ENCODE peak calls at places on chromosomes 6 and 20, in seven cellular contexts. One of them, this sample, is unnamed. For H3K27me3, the result is how much of the 10 kb centered on the place peaks cover.

GRCh38 chr20:57618091-57618765 is 2.0 kb downstream of the ZBP1 start:
- DNase-seq in GM23338: no peak
- DNase-seq in PC-3: peak
- DNase-seq in endothelial cell of umbilical vein: no peak
- DNase-seq in H1: no peak
- DNase-seq in mammary epithelial cell: peak
- DNase-seq in CD8-positive, alpha-beta T cell: no peak
- DNase-seq in this sample: peak

GRCh38 chr20:23161968-23162696 is 76.0 kb upstream of the CD93 start:
- DNase-seq in GM23338: no peak
- DNase-seq in PC-3: peak
- DNase-seq in endothelial cell of umbilical vein: peak
- DNase-seq in H1: no peak
- DNase-seq in mammary epithelial cell: no peak
- DNase-seq in CD8-positive, alpha-beta T cell: no peak
- DNase-seq in this sample: peak

GRCh38 chr6:7137335-7138106 is 29.8 kb downstream of the RREB1 start:
- DNase-seq in GM23338: peak
- DNase-seq in PC-3: no peak
- DNase-seq in endothelial cell of umbilical vein: peak
- DNase-seq in H1: no peak
- DNase-seq in mammary epithelial cell: peak
- DNase-seq in CD8-positive, alpha-beta T cell: peak
- DNase-seq in this sample: peak

GRCh38 chr6:169618526-169619490 is 83.0 kb downstream of the WDR27 start:
- DNase-seq in GM23338: peak
- DNase-seq in PC-3: peak
- DNase-seq in endothelial cell of umbilical vein: no peak
- DNase-seq in H1: no peak
- DNase-seq in mammary epithelial cell: peak
- DNase-seq in CD8-positive, alpha-beta T cell: no peak
- DNase-seq in this sample: no peak

GRCh38 chr20:23039136-23039875 is 4.2 kb downstream of the SSTR4 start:
- DNase-seq in GM23338: no peak
- DNase-seq in PC-3: no peak
- DNase-seq in endothelial cell of umbilical vein: no peak
- DNase-seq in H1: no peak
- DNase-seq in mammary epithelial cell: no peak
- DNase-seq in CD8-positive, alpha-beta T cell: no peak
- DNase-seq in this sample: no peak

GRCh38 chr6:32983964-32984638 is 15.7 kb downstream of the BRD2 start:
- DNase-seq in GM23338: no peak
- DNase-seq in PC-3: no peak
- DNase-seq in endothelial cell of umbilical vein: no peak
- DNase-seq in H1: no peak
- DNase-seq in mammary epithelial cell: no peak
- DNase-seq in CD8-positive, alpha-beta T cell: no peak
- DNase-seq in this sample: no peak

GRCh38 chr6:14693301-14694192 is 552.3 kb upstream of the JARID2 start:
- DNase-seq in GM23338: peak
- DNase-seq in PC-3: no peak
- DNase-seq in endothelial cell of umbilical vein: no peak
- DNase-seq in H1: no peak
- DNase-seq in mammary epithelial cell: no peak
- DNase-seq in CD8-positive, alpha-beta T cell: no peak
- DNase-seq in this sample: no peak

GRCh38 chr6:165135889-165136288 is 173.5 kb downstream of the C6orf118 start:
- DNase-seq in GM23338: no peak
- DNase-seq in PC-3: no peak
- DNase-seq in endothelial cell of umbilical vein: no peak
- DNase-seq in H1: no peak
- DNase-seq in mammary epithelial cell: no peak
- DNase-seq in CD8-positive, alpha-beta T cell: no peak
- DNase-seq in this sample: no peak

GRCh38 chr6:83757021-83757420 is 48.1 kb upstream of the SNAP91 start:
- DNase-seq in GM23338: no peak
- DNase-seq in PC-3: no peak
- DNase-seq in endothelial cell of umbilical vein: no peak
- DNase-seq in H1: no peak
- DNase-seq in mammary epithelial cell: no peak
- DNase-seq in CD8-positive, alpha-beta T cell: no peak
- DNase-seq in this sample: no peak

GRCh38 chr20:62200491-62201172 is 17.8 kb downstream of the MTG2 start:
- DNase-seq in GM23338: no peak
- DNase-seq in PC-3: no peak
- DNase-seq in endothelial cell of umbilical vein: no peak
- DNase-seq in H1: no peak
- DNase-seq in mammary epithelial cell: no peak
- DNase-seq in CD8-positive, alpha-beta T cell: no peak
- DNase-seq in this sample: peak

GRCh38 chr6:84651583-84651982 is 112.8 kb downstream of the TBX18 start:
- DNase-seq in GM23338: no peak
- DNase-seq in PC-3: no peak
- DNase-seq in endothelial cell of umbilical vein: peak
- DNase-seq in H1: no peak
- DNase-seq in mammary epithelial cell: no peak
- DNase-seq in CD8-positive, alpha-beta T cell: no peak
- DNase-seq in this sample: no peak

GRCh38 chr6:133814797-133815196 is 74.1 kb upstream of the TCF21 start:
- DNase-seq in GM23338: no peak
- DNase-seq in PC-3: peak
- DNase-seq in endothelial cell of umbilical vein: no peak
- DNase-seq in H1: no peak
- DNase-seq in mammary epithelial cell: peak
- DNase-seq in CD8-positive, alpha-beta T cell: no peak
- DNase-seq in this sample: no peak

GRCh38 chr6:158808918-158809678 is 10.1 kb downstream of the EZR start:
- DNase-seq in GM23338: no peak
- DNase-seq in PC-3: no peak
- DNase-seq in endothelial cell of umbilical vein: no peak
- DNase-seq in H1: no peak
- DNase-seq in mammary epithelial cell: no peak
- DNase-seq in CD8-positive, alpha-beta T cell: no peak
- DNase-seq in this sample: no peak

GRCh38 chr20:5781798-5782750 is 31.9 kb downstream of the SHLD1 start:
- DNase-seq in GM23338: peak
- DNase-seq in PC-3: peak
- DNase-seq in endothelial cell of umbilical vein: no peak
- DNase-seq in H1: no peak
- DNase-seq in mammary epithelial cell: no peak
- DNase-seq in CD8-positive, alpha-beta T cell: no peak
- DNase-seq in this sample: no peak

GRCh38 chr6:3258720-3259490 is at the start of gene PSMG4:
- DNase-seq in GM23338: peak
- DNase-seq in PC-3: peak
- DNase-seq in endothelial cell of umbilical vein: peak
- DNase-seq in H1: no peak
- DNase-seq in mammary epithelial cell: peak
- DNase-seq in CD8-positive, alpha-beta T cell: peak
- DNase-seq in this sample: peak

GRCh38 chr20:62774762-62775161 is 21.5 kb upstream of the MRGBP start:
- DNase-seq in GM23338: no peak
- DNase-seq in PC-3: no peak
- DNase-seq in endothelial cell of umbilical vein: no peak
- DNase-seq in H1: no peak
- DNase-seq in mammary epithelial cell: no peak
- DNase-seq in CD8-positive, alpha-beta T cell: no peak
- DNase-seq in this sample: peak

GRCh38 chr6:4008324-4009047 is 70.5 kb downstream of the FAM217A start:
- DNase-seq in GM23338: peak
- DNase-seq in PC-3: peak
- DNase-seq in endothelial cell of umbilical vein: peak
- DNase-seq in H1: no peak
- DNase-seq in mammary epithelial cell: peak
- DNase-seq in CD8-positive, alpha-beta T cell: no peak
- DNase-seq in this sample: no peak

GRCh38 chr6:161418458-161418945 is 144.6 kb upstream of the AGPAT4 start:
- DNase-seq in GM23338: peak
- DNase-seq in PC-3: peak
- DNase-seq in endothelial cell of umbilical vein: peak
- DNase-seq in H1: no peak
- DNase-seq in mammary epithelial cell: peak
- DNase-seq in CD8-positive, alpha-beta T cell: no peak
- DNase-seq in this sample: no peak

GRCh38 chr6:154367333-154367732 is 10.7 kb upstream of the IPCEF1 start:
- DNase-seq in GM23338: no peak
- DNase-seq in PC-3: no peak
- DNase-seq in endothelial cell of umbilical vein: no peak
- DNase-seq in H1: no peak
- DNase-seq in mammary epithelial cell: no peak
- DNase-seq in CD8-positive, alpha-beta T cell: no peak
- DNase-seq in this sample: no peak

GRCh38 chr6:35258336-35258735 is 1.2 kb upstream of the ZNF76 start:
- DNase-seq in GM23338: no peak
- DNase-seq in PC-3: no peak
- DNase-seq in endothelial cell of umbilical vein: no peak
- DNase-seq in H1: no peak
- DNase-seq in mammary epithelial cell: no peak
- DNase-seq in CD8-positive, alpha-beta T cell: no peak
- DNase-seq in this sample: no peak

GRCh38 chr6:35259194-35259945 is at the start of gene ZNF76:
- DNase-seq in GM23338: peak
- DNase-seq in PC-3: peak
- DNase-seq in endothelial cell of umbilical vein: peak
- DNase-seq in H1: peak
- DNase-seq in mammary epithelial cell: peak
- DNase-seq in CD8-positive, alpha-beta T cell: peak
- DNase-seq in this sample: peak

GRCh38 chr6:35260642-35261570 is 1.4 kb downstream of the ZNF76 start:
- DNase-seq in GM23338: no peak
- DNase-seq in PC-3: no peak
- DNase-seq in endothelial cell of umbilical vein: no peak
- DNase-seq in H1: no peak
- DNase-seq in mammary epithelial cell: no peak
- DNase-seq in CD8-positive, alpha-beta T cell: no peak
- DNase-seq in this sample: no peak

GRCh38 chr6:35259946-35260626 is 551 bp downstream of the ZNF76 start:
- DNase-seq in GM23338: peak
- DNase-seq in PC-3: peak
- DNase-seq in endothelial cell of umbilical vein: no peak
- DNase-seq in H1: peak
- DNase-seq in mammary epithelial cell: peak
- DNase-seq in CD8-positive, alpha-beta T cell: peak
- DNase-seq in this sample: peak

DNA sequence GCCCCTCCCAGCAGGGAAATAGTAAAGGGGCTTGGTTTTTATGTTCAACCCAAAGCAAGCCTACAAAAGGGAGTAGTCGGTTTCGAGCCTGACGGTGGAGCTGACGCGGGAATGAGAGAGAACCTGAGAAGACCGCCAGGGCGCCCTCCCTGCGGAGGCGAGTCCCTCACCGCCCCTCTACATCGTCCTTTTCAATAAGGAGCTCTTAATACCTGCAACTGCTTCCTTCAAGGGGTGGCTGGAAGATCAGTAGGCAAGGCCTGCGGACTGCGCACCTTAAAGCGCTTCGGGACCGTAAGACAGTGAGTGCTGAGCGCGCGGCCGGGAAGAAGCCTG is 709 bp upstream of the ZNF76 start:
- DNase-seq in GM23338: peak
- DNase-seq in PC-3: no peak
- DNase-seq in endothelial cell of umbilical vein: no peak
- DNase-seq in H1: no peak
- DNase-seq in mammary epithelial cell: no peak
- DNase-seq in CD8-positive, alpha-beta T cell: peak
- DNase-seq in this sample: peak
- TF ChIP-seq CTCF in GM23338: no peak
- TF ChIP-seq CTCF in PC-3: peak
- TF ChIP-seq CTCF in endothelial cell of umbilical vein: peak
- TF ChIP-seq CTCF in H1: no peak
- TF ChIP-seq CTCF in mammary epithelial cell: no peak
- TF ChIP-seq CTCF in CD8-positive, alpha-beta T cell: no peak
- TF ChIP-seq CTCF in this sample: no peak

GRCh38 chr6:15970517-15970916 is 158.4 kb upstream of the MYLIP start:
- DNase-seq in GM23338: no peak
- DNase-seq in PC-3: no peak
- DNase-seq in endothelial cell of umbilical vein: no peak
- DNase-seq in H1: no peak
- DNase-seq in mammary epithelial cell: no peak
- DNase-seq in CD8-positive, alpha-beta T cell: no peak
- DNase-seq in this sample: no peak
- H3K27me3 ChIP-seq in GM23338: under half
- H3K27me3 ChIP-seq in PC-3: under half
- H3K27me3 ChIP-seq in endothelial cell of umbilical vein: under half
- H3K27me3 ChIP-seq in H1: under half
- H3K27me3 ChIP-seq in mammary epithelial cell: under half
- H3K27me3 ChIP-seq in CD8-positive, alpha-beta T cell: under half
- H3K27me3 ChIP-seq in this sample: under half

DNA sequence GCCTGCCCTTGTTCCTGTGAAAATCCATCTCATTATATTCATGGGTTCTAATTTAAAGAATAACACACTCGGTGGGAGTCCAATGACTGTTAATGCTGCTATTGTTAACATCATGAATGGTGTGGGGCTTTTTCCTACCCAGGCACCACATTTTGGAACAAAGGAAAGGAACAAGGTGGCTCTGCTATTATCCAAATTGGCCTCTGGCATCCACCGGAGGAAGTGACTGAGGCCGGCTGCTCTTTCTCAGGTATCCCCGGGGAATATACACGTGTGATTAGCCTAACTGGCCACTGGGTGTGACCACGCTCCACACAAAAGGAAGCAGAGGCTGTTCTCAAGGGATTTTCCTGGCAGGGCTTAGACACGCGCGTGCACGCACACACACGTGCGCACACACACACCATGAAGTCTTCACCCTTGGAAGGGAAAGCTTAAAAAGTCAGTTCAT is 601.2 kb upstream of the ARID1B start:
- DNase-seq in GM23338: peak
- DNase-seq in PC-3: peak
- DNase-seq in endothelial cell of umbilical vein: peak
- DNase-seq in H1: peak
- DNase-seq in mammary epithelial cell: no peak
- DNase-seq in CD8-positive, alpha-beta T cell: no peak
- DNase-seq in this sample: peak
- TF ChIP-seq CTCF in GM23338: peak
- TF ChIP-seq CTCF in PC-3: peak
- TF ChIP-seq CTCF in endothelial cell of umbilical vein: peak
- TF ChIP-seq CTCF in H1: peak
- TF ChIP-seq CTCF in mammary epithelial cell: no peak
- TF ChIP-seq CTCF in CD8-positive, alpha-beta T cell: no peak
- TF ChIP-seq CTCF in this sample: no peak

GRCh38 chr6:98832282-98833100 is 1.9 kb upstream of the POU3F2 start:
- DNase-seq in GM23338: peak
- DNase-seq in PC-3: peak
- DNase-seq in endothelial cell of umbilical vein: no peak
- DNase-seq in H1: no peak
- DNase-seq in mammary epithelial cell: peak
- DNase-seq in CD8-positive, alpha-beta T cell: no peak
- DNase-seq in this sample: peak

GRCh38 chr6:98833101-98834059 is 994 bp upstream of the POU3F2 start:
- DNase-seq in GM23338: peak
- DNase-seq in PC-3: peak
- DNase-seq in endothelial cell of umbilical vein: peak
- DNase-seq in H1: no peak
- DNase-seq in mammary epithelial cell: no peak
- DNase-seq in CD8-positive, alpha-beta T cell: no peak
- DNase-seq in this sample: peak

GRCh38 chr6:98834060-98835031 is at the start of gene POU3F2:
- DNase-seq in GM23338: peak
- DNase-seq in PC-3: peak
- DNase-seq in endothelial cell of umbilical vein: peak
- DNase-seq in H1: peak
- DNase-seq in mammary epithelial cell: peak
- DNase-seq in CD8-positive, alpha-beta T cell: peak
- DNase-seq in this sample: peak

GRCh38 chr6:98828991-98829411 is 5.4 kb upstream of the POU3F2 start:
- DNase-seq in GM23338: peak
- DNase-seq in PC-3: no peak
- DNase-seq in endothelial cell of umbilical vein: no peak
- DNase-seq in H1: no peak
- DNase-seq in mammary epithelial cell: no peak
- DNase-seq in CD8-positive, alpha-beta T cell: no peak
- DNase-seq in this sample: no peak

GRCh38 chr6:98831057-98832031 is 3.0 kb upstream of the POU3F2 start:
- DNase-seq in GM23338: peak
- DNase-seq in PC-3: no peak
- DNase-seq in endothelial cell of umbilical vein: no peak
- DNase-seq in H1: no peak
- DNase-seq in mammary epithelial cell: no peak
- DNase-seq in CD8-positive, alpha-beta T cell: no peak
- DNase-seq in this sample: peak
- H3K27me3 ChIP-seq in GM23338: half or more
- H3K27me3 ChIP-seq in PC-3: half or more
- H3K27me3 ChIP-seq in endothelial cell of umbilical vein: half or more
- H3K27me3 ChIP-seq in H1: half or more
- H3K27me3 ChIP-seq in mammary epithelial cell: half or more
- H3K27me3 ChIP-seq in CD8-positive, alpha-beta T cell: under half
- H3K27me3 ChIP-seq in this sample: half or more